ENCODE peak calls at places on chromosomes 4 and X, in four cellular contexts. P is GM12878, R is HCT116, A is H1. S is an unnamed sample.

GRCh38 chrX:114976321-114976720 is 41.1 kb downstream of the IL13RA2 start:
- DNase-seq in P (no peak), R (no peak), A (no peak), S (no peak)

GRCh38 chr4:100348472-100348871 is 158.2 kb upstream of the DDIT4L start:
- DNase-seq in P (no peak), R (peak), A (no peak), S (no peak)

GRCh38 chrX:96407501-96407900 is 277.1 kb upstream of the DIAPH2 start:
- DNase-seq in P (no peak), A (no peak), R (no peak), S (no peak)

GRCh38 chr4:4386736-4387392 is at the start of gene NSG1:
- DNase-seq in R (no peak), P (no peak), A (no peak), S (no peak)

GRCh38 chr4:65918217-65918616 is 247.9 kb upstream of the EPHA5 start:
- DNase-seq in A (no peak), R (no peak), P (no peak), S (no peak)

GRCh38 chrX:119398974-119399771 is at the start of gene SLC25A43:
- DNase-seq in R (no peak), A (no peak), P (no peak), S (peak)

GRCh38 chr4:43763029-43763610 is 685.5 kb downstream of the KCTD8 start:
- DNase-seq in A (no peak), R (no peak), P (peak), S (no peak)

GRCh38 chrX:22748093-22748999 is 251.4 kb upstream of the DDX53 start:
- DNase-seq in P (no peak), A (peak), R (peak), S (peak)

GRCh38 chr4:161762796-161763195 is 401.0 kb downstream of the FSTL5 start:
- DNase-seq in R (no peak), P (no peak), A (no peak), S (no peak)

GRCh38 chr4:73450398-73451004 is 14.5 kb downstream of the AFP start:
- DNase-seq in A (no peak), R (no peak), P (no peak), S (peak)

GRCh38 chr4:69095301-69095731 is 958 bp upstream of the UGT2B7 start:
- DNase-seq in A (no peak), R (no peak), P (no peak), S (no peak)

GRCh38 chr4:1410491-1411325 is 4.5 kb upstream of the NKX1-1 start:
- DNase-seq in P (no peak), A (peak), R (no peak), S (peak)

GRCh38 chrX:39936886-39937770 is 160.6 kb downstream of the BCOR start:
- DNase-seq in P (peak), R (no peak), A (no peak), S (peak)

GRCh38 chr4:122728781-122729330 is 3.6 kb upstream of the BBS12 start:
- DNase-seq in P (no peak), R (no peak), A (no peak), S (no peak)

GRCh38 chrX:55778322-55778721 is 60.8 kb downstream of the RRAGB start:
- DNase-seq in P (no peak), R (no peak), A (no peak), S (no peak)

GRCh38 chr4:98314791-98315565 is 53.8 kb downstream of the RAP1GDS1 start:
- DNase-seq in R (no peak), P (no peak), A (no peak), S (no peak)

GRCh38 chr4:184503869-184504300 is 29.5 kb upstream of the IRF2 start:
- DNase-seq in A (no peak), P (no peak), R (no peak), S (no peak)

GRCh38 chr4:73776363-73776762 is 36.0 kb downstream of the CXCL8 start:
- DNase-seq in R (no peak), A (no peak), P (no peak), S (peak)

GRCh38 chrX:16836371-16836770 is 33.8 kb downstream of the RBBP7 start:
- DNase-seq in A (no peak), R (no peak), P (no peak), S (no peak)

GRCh38 chrX:149510386-149510785 is 5.3 kb upstream of the IDS start:
- DNase-seq in R (no peak), P (no peak), A (no peak), S (no peak)

GRCh38 chr4:142036795-142037583 is 400.6 kb downstream of the IL15 start:
- DNase-seq in A (no peak), R (peak), P (no peak), S (no peak)

GRCh38 chrX:20685652-20686051 is 418.9 kb upstream of the RPS6KA3 start:
- DNase-seq in P (no peak), R (no peak), A (no peak), S (no peak)

GRCh38 chr4:29277381-29277780 is 1442.8 kb upstream of the PCDH7 start:
- DNase-seq in A (no peak), R (peak), P (no peak), S (no peak)

GRCh38 chrX:2485789-2486345 is 14.9 kb downstream of the DHRSX start:
- DNase-seq in R (no peak), P (no peak), A (no peak), S (no peak)

GRCh38 chrX:13569479-13570244 is at the start of gene EGFL6:
- DNase-seq in P (no peak), R (no peak), A (no peak), S (no peak)

GRCh38 chr4:6182390-6183280 is 17.7 kb downstream of the JAKMIP1 start:
- DNase-seq in A (no peak), R (no peak), P (no peak), S (no peak)

GRCh38 chr4:38664704-38665401 is 854 bp downstream of the KLF3 start:
- DNase-seq in P (no peak), R (no peak), A (no peak), S (peak)

GRCh38 chr4:145420595-145421214 is 60.9 kb upstream of the SMAD1 start:
- DNase-seq in A (no peak), R (no peak), P (no peak), S (no peak)

GRCh38 chr4:37430718-37431416 is 186.3 kb downstream of the NWD2 start:
- DNase-seq in A (no peak), R (no peak), P (no peak), S (no peak)

GRCh38 chr4:48640225-48640624 is 139.9 kb downstream of the FRYL start:
- DNase-seq in A (no peak), R (no peak), P (no peak), S (no peak)

GRCh38 chrX:129636175-129636681 is 18.5 kb downstream of the APLN start:
- DNase-seq in R (no peak), A (no peak), P (no peak), S (peak)

GRCh38 chr4:128525939-128526630 is 238.5 kb upstream of the PGRMC2 start:
- DNase-seq in R (no peak), A (no peak), P (no peak), S (no peak)

GRCh38 chrX:30151964-30152363 is 63.4 kb upstream of the MAGEB2 start:
- DNase-seq in R (no peak), P (no peak), A (no peak), S (no peak)

GRCh38 chr4:42172391-42172790 is 19.9 kb upstream of the BEND4 start:
- DNase-seq in A (no peak), R (no peak), P (no peak), S (no peak)

GRCh38 chr4:184649971-184650855 is 675 bp downstream of the PRIMPOL start:
- DNase-seq in A (no peak), P (no peak), R (no peak), S (no peak)

GRCh38 chr4:7183161-7183560 is 9.2 kb upstream of the SORCS2 start:
- DNase-seq in A (no peak), R (no peak), P (no peak), S (no peak)

DNA sequence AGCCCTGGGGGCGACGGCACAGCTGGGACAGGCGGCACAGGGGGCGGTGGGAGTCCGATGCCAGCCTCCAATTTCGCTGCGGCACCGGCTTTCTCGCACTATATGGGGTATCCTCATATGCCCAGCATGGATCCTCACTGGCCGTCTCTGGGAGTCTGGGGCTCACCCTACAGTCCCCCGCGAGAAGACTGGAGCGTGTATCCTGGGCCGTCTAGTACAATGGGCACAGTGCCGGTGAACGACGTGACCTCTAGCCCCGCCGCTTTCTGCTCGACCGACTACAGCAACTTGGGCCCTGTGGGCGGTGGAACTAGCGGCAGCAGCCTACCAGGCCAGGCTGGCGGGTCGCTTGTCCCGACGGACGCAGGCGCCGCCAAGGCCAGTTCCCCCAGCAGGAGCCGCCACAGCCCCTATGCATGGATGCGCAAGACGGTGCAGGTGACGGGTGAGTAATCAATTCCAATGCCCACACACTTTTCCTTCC is 500 bp downstream of the CDX4 start:
- DNase-seq in R (no peak), A (no peak), P (no peak), S (no peak)
- TF ChIP-seq POLR2A in R (no peak), A (no peak), P (no peak), S (no peak)

GRCh38 chr4:150962245-150962644 is 52.8 kb downstream of the LRBA start:
- DNase-seq in P (no peak), R (no peak), A (no peak), S (no peak)
- TF ChIP-seq EGR1 in P (no peak), R (no peak), A (no peak), S (no peak)

GRCh38 chr4:39977489-39978377 is at the start of gene PDS5A:
- DNase-seq in R (peak), A (peak), P (peak), S (peak)
- TF ChIP-seq POLR2A in R (peak), A (peak), P (peak), S (peak)

DNA sequence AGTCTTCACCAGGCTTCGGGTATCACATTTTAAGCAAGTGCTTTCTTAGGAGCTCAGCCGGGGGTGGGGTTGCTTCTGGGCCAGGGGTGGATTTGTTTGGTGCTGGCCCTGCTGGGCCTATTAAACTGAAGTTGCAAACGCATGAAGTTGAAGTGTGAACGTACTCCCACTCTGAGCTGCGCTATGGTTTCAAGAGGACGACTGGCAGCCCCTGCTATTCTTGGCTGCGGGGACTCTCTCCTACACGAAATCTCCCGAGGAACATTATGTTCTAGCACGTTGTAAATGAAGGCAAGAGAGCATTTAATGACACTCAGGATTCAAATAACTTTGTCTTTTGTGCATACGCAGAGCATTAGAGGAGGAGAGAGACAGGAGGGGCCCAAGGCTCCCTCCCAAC is 401.3 kb upstream of the BOD1L1 start:
- DNase-seq in P (no peak), A (no peak), R (no peak), S (no peak)
- TF ChIP-seq EGR1 in P (no peak), A (no peak), R (no peak), S (no peak)

DNA sequence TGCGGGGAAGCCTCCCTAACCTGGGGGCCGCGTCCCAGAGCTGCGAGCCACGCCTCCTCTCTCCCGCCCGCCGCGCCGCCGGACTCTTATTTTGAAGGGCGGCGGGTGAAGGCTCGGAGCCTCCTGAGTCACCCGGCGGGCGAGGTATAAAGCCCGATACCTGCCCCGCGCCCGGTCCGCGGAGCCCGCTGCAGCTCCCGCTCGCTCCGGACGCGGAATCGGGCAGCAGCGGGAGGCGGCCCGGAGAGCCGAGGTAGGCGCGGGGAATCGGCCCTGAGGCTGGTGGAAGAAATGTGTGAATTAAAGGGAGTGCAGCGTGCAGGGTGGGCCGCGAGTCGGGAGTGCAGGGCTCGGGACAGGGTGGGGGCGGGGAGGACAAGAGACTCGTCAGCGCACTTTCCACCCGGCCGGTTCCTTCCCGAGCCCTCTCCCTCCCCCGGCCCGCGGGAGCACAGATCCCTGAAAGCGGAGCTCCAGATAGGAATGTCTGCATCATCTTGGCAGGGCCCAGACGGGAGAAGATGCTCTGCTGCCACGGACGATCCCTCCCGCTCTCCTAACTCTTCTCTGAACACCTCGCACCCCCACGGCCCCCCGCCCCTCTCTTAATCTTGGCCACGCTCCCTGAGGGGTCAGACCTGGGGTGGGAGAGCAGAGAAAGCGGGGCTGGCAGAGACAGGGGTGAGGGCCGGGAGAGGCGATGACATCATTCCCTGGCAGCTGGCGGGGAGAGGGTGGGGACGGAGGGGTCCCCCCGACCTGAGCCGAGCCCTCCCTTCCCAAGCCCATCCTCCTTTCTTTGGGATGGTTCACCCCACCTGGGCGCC is 177.9 kb downstream of the CBR4 start:
- DNase-seq in R (peak), P (no peak), A (peak), S (peak)
- TF ChIP-seq POLR2A in R (peak), P (no peak), A (peak), S (no peak)

DNA sequence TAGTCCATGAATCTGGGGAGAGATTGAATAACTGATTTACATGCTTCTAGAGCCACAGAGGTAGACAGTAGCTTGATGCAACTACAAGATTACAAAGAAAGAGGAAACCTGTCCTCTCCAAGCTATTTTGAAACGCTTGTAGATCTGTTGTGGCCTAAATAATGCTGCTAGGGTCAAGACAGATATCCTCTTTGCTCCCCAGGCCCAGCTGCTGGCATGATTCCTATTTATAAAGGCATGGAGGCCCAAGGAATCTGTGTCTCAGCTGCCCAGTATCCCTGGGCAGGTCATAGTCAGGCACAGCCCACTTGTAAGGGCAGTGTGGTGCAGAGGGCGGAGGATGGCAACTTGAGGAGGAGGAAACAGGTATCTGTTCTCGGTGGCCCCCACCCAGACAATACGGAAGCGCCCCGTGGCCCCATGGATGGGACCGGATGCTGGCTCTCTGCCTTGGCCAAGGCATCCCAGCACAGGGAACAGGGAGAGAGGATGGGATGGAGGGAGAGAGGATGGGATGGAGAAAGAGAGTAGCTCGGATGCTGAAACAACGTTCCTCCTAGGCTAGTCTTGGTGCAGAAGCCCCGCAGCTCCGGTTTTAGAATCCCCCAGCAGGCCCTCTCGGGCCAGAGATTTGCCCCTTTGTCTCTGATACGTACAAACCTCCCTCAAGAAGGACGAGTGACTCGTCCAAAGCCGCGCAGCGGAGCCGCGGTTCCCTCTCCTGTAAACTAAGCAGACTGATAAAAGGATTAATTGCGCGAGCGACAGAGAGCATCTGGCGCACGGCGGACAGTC is 767 bp upstream of the SMIM20 start:
- DNase-seq in A (no peak), P (no peak), R (no peak), S (no peak)
- TF ChIP-seq EGR1 in A (no peak), P (no peak), R (no peak), S (no peak)

DNA sequence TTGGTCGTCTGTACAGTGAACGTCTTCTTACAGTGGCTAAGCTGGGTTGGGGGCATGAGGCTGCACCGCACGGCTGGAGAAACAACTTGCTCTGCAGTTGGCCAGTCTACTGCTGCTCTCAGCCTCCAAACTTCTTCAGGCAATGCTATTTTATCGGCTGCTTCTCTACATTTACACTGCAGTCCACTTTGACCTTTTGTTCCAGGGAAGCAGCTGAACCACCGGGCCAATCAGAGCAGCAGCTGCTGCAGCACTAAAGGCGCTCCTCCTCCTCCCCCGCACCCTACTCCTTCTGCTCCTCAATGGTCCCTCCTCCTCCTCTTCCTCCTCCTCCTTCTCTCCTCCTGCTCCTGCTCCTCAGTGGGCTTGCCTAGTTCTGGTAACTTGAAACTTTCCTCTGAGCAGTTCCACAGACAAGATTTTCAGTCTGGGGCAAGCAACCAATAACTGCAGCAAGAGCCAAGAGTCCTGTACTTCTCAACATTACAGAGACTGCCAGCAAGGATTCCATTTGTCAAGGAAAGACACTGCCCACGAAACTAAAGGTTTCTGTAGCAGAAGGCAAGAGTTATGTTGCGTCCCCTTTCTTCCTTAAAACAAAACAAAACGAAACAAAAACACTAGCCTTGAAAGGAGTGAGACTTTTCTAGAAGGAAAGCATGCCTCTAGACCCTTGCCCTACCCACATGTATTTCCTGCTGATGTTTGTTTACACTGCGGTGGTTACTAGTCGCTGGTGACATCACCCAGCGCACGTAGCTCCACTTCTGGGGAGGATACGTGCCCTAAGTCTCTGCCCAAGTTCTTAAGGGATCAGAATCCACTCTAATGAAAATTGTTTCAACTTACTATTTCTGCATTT is 125.7 kb upstream of the NAP1L5 start:
- DNase-seq in R (peak), A (peak), P (peak), S (peak)
- TF ChIP-seq POLR2A in R (no peak), A (peak), P (no peak), S (peak)

GRCh38 chr4:143270266-143270838 is 66.3 kb upstream of the GAB1 start:
- DNase-seq in A (no peak), P (no peak), R (no peak), S (no peak)
- TF ChIP-seq EGR1 in A (no peak), P (no peak), R (no peak), S (no peak)

S was measured in K562.